ENCODE peak calls at places on chromosomes 3 and 15, in ten cellular contexts. L is neural progenitor cell; H is A549; U is adrenal gland; Z is Peyer's patch; R is CD4-positive, alpha-beta memory T cell; C is Panc1; X is body of pancreas; Q is cardiac muscle cell; F is ovary. W is an unnamed sample.
A peak's percentile ranks its signal among the peaks of the same experiment; 100 is the strongest.

GRCh38 chr15:50939911-50940310 is 31.4 kb downstream of the AP4E1 start:
- DNase-seq in H (no peak), R (no peak), F (no peak), L (no peak), X (no peak), Q (peak; percentile 45), C (no peak), U (no peak), Z (no peak), W (no peak)

GRCh38 chr15:67188551-67189218 is 65.8 kb downstream of the AAGAB start:
- DNase-seq in Q (peak; percentile 91), X (no peak), Z (no peak), H (no peak), U (no peak), F (no peak), C (no peak), R (no peak), L (no peak), W (no peak)

GRCh38 chr3:113659121-113659531 is 37.3 kb downstream of the USF3 start:
- DNase-seq in H (no peak), Q (no peak), R (no peak), U (no peak), C (no peak), L (no peak), F (no peak), Z (peak; percentile 30), X (no peak), W (no peak)

GRCh38 chr3:183192650-183193300 is 30.2 kb upstream of the LAMP3 start:
- DNase-seq in U (no peak), H (no peak), L (no peak), Q (no peak), X (no peak), R (no peak), Z (no peak), F (no peak), C (no peak), W (no peak)

GRCh38 chr15:63166219-63166618 is 8.9 kb upstream of the RPS27L start:
- DNase-seq in C (no peak), Z (no peak), U (no peak), Q (peak; percentile 45), X (no peak), H (no peak), L (no peak), R (no peak), F (no peak), W (no peak)

GRCh38 chr3:72272356-72272755 is 487.4 kb upstream of the PROK2 start:
- DNase-seq in X (no peak), F (no peak), C (no peak), U (no peak), Z (no peak), H (no peak), L (no peak), Q (no peak), R (no peak), W (no peak)

GRCh38 chr15:40270246-40270995 is 12.4 kb downstream of the ANKRD63 start:
- DNase-seq in X (no peak), Q (no peak), C (no peak), F (no peak), U (no peak), H (no peak), Z (no peak), R (no peak), L (no peak), W (no peak)

GRCh38 chr3:115293321-115293720 is 146.2 kb upstream of the ZBTB20 start:
- DNase-seq in L (no peak), R (no peak), F (no peak), H (no peak), Q (no peak), X (no peak), Z (no peak), U (no peak), C (no peak), W (no peak)

GRCh38 chr3:57112206-57112605 is 51.7 kb downstream of the SPATA12 start:
- DNase-seq in R (no peak), Q (peak; percentile 26), U (peak; percentile 29), F (no peak), Z (no peak), H (peak; percentile 15), C (no peak), L (peak; percentile 26), X (no peak), W (no peak)

GRCh38 chr3:48425281-48425812 is 4.5 kb downstream of the PLXNB1 start:
- DNase-seq in R (no peak), Q (peak; percentile 26), U (no peak), H (no peak), L (no peak), F (peak; percentile 75), Z (no peak), C (no peak), X (peak; percentile 56), W (no peak)

GRCh38 chr3:187975571-187976360 is 178.2 kb upstream of the LPP start:
- DNase-seq in L (no peak), F (no peak), C (no peak), R (no peak), Z (no peak), X (no peak), H (no peak), Q (no peak), U (no peak), W (no peak)

GRCh38 chr3:194577985-194578905 is 55.0 kb downstream of the TMEM44 start:
- DNase-seq in X (no peak), Q (peak; percentile 81), R (no peak), H (peak; percentile 86), L (no peak), Z (no peak), F (no peak), C (peak; percentile 78), U (peak; percentile 85), W (no peak)

GRCh38 chr3:126034481-126035361 is 49.2 kb downstream of the SLC41A3 start:
- DNase-seq in C (no peak), Q (no peak), R (no peak), L (no peak), H (no peak), U (peak; percentile 20), F (no peak), X (no peak), Z (no peak), W (no peak)
- H3K27ac ChIP-seq in C (no peak overlapping the region), Q (no peak overlapping the region), R (no peak overlapping the region), L (no peak overlapping the region), H (no peak overlapping the region), U (no peak overlapping the region), F (no peak overlapping the region), X (no peak overlapping the region), Z (no peak overlapping the region), W (no peak overlapping the region)

DNA sequence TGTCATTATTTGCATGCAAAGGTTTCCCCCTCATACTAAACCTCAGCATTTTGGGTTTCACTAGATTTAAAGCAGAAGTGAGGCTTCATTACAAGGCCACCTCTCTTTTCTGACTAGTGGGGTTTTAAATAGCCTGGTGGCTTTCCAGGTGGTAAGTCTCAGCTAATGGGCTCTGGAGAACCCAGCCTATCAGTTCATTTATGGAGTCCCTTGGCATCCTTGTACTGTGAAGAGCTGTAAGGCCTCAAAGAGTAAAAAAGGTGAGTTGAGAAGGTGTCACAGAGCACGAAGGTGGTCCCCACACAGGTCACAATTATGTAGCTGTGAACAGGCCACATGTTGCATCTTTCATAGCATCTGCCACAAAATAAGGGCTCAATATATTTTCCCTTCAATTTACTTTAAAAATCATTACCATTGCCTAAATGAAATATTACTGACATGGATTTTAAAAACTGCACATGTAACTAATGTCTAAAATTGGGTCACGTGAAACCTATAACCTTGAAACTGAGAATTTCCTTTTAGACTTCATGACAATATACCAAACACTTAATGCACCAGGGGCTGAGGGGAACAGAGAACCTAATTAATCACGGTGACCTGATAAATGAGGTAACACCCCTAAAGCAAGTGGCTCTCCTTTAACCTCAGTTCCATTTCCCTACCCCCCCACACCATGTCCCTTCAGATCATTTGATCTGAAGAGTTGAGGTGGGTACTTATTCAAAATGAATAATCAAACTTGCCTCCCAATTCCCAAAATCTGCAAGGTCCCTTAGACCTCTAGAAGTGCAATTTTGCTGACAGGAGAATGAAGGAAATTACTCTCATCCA is 1.3 kb downstream of the NGLY1 start:
- DNase-seq in R (no peak), X (no peak), C (no peak), Z (no peak), L (peak; percentile 4), F (no peak), Q (no peak), U (no peak), H (no peak), W (no peak)
- H3K4me3 ChIP-seq in R (peak overlapping the region; percentile 69), X (no peak overlapping the region), C (peak overlapping the region; percentile 80), Z (peak overlapping the region; percentile 95), L (peak overlapping the region; percentile 93), F (peak overlapping the region; percentile 82), Q (peak overlapping the region; percentile 85), U (peak overlapping the region; percentile 54), H (peak overlapping the region; percentile 87), W (peak overlapping the region; percentile 73)

DNA sequence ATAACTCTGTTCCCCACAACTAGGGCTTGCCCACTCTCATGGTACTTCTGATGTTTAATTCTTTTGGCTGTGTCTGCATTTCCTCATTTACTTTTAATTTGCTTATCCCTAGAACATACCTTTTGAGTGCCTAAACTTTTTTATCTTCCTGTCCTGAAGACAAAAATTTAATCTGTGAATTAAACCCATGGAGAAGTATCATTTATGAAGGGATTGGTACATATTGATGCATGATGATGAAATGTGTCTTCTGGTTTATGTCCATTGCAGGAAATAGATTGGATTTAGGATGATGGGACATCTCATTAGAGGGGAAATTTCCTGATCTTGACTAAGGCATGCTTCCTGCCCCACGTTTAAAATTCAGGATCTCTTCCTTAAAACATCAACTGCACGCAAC is 109.5 kb downstream of the PGPEP1L start:
- DNase-seq in L (no peak), H (no peak), Z (no peak), C (no peak), F (no peak), R (no peak), X (no peak), Q (no peak), U (no peak), W (no peak)
- H3K27ac ChIP-seq in L (no peak overlapping the region), H (peak overlapping the region; percentile 97), Z (no peak overlapping the region), C (peak overlapping the region; percentile 96), F (no peak overlapping the region), R (no peak overlapping the region), X (no peak overlapping the region), Q (no peak overlapping the region), U (peak overlapping the region; percentile 70), W (no peak overlapping the region)

GRCh38 chr15:101610628-101611000 is 41.6 kb downstream of the TM2D3 start:
- DNase-seq in X (no peak), U (no peak), Q (no peak), H (no peak), C (no peak), R (no peak), L (no peak), Z (no peak), F (no peak), W (no peak)

GRCh38 chr15:101611580-101612299 is 40.4 kb downstream of the TM2D3 start:
- DNase-seq in X (no peak), Z (no peak), U (no peak), C (no peak), H (no peak), R (no peak), F (no peak), L (no peak), Q (no peak), W (no peak)

GRCh38 chr15:101611007-101611406 is 41.2 kb downstream of the TM2D3 start:
- DNase-seq in L (no peak), U (no peak), Z (no peak), F (no peak), R (no peak), Q (no peak), C (no peak), H (no peak), X (no peak), W (no peak)

GRCh38 chr15:101608182-101608581 is 44.0 kb downstream of the TM2D3 start:
- DNase-seq in U (no peak), Q (no peak), H (no peak), Z (no peak), F (no peak), C (no peak), R (no peak), L (no peak), X (no peak), W (no peak)

GRCh38 chr15:101609742-101610627 is 42.2 kb downstream of the TM2D3 start:
- DNase-seq in C (no peak), Q (no peak), Z (no peak), F (no peak), H (no peak), U (no peak), L (no peak), R (no peak), X (no peak), W (no peak)
- H3K4me3 ChIP-seq in C (no peak overlapping the region), Q (no peak overlapping the region), Z (no peak overlapping the region), F (no peak overlapping the region), H (no peak overlapping the region), U (no peak overlapping the region), L (no peak overlapping the region), R (no peak overlapping the region), X (no peak overlapping the region), W (no peak overlapping the region)